ENCODE peak calls at places on chromosomes 3 and 15, in ten cellular contexts. E, F, U, W, C, S, P, J, D and M are unnamed samples.

GRCh38 chr3:176561826-176562225 is 635.5 kb downstream of the TBL1XR1 start:
- DNase-seq in F (no peak), C (no peak), J (no peak), U (no peak), P (no peak), D (no peak), W (no peak), S (no peak), E (no peak), M (no peak)

GRCh38 chr3:111581403-111582113 is 13.6 kb downstream of the ZBED2 start:
- DNase-seq in W (no peak), E (no peak), D (no peak), P (no peak), J (no peak), F (no peak), U (no peak), S (no peak), C (no peak), M (no peak)

GRCh38 chr3:58178528-58179234 is 32.1 kb downstream of the DNASE1L3 start:
- DNase-seq in C (no peak), S (no peak), F (no peak), P (peak), U (no peak), W (no peak), E (no peak), J (no peak), D (no peak), M (no peak)

GRCh38 chr3:83928391-83928790 is 1030.4 kb upstream of the CADM2 start:
- DNase-seq in S (peak), E (no peak), U (no peak), W (no peak), D (no peak), J (peak), F (no peak), P (no peak), C (no peak), M (no peak)

GRCh38 chr15:99050328-99050980 is 42.9 kb upstream of the PGPEP1L start:
- DNase-seq in S (no peak), C (no peak), W (no peak), J (no peak), F (peak), U (no peak), D (no peak), P (no peak), E (no peak), M (no peak)

GRCh38 chr3:24583004-24583403 is 88.4 kb upstream of the THRB start:
- DNase-seq in F (no peak), S (no peak), D (no peak), W (no peak), E (no peak), U (no peak), J (peak), C (no peak), P (no peak), M (no peak)

GRCh38 chr3:124818398-124819150 is 68.6 kb downstream of the ITGB5 start:
- DNase-seq in U (no peak), P (no peak), S (no peak), W (no peak), E (no peak), J (no peak), C (no peak), D (no peak), F (no peak), M (no peak)

GRCh38 chr3:122858373-122858772 is 63.5 kb downstream of the SLC49A4 start:
- DNase-seq in S (peak), D (no peak), E (no peak), W (peak), U (no peak), C (no peak), F (no peak), P (no peak), J (no peak), M (no peak)

GRCh38 chr15:72796515-72797337 is 13.2 kb upstream of the ADPGK start:
- DNase-seq in P (peak), S (peak), C (peak), E (peak), U (peak), D (peak), J (peak), F (no peak), W (peak), M (peak)

GRCh38 chr15:97521894-97522293 is 438.6 kb upstream of the ARRDC4 start:
- DNase-seq in U (peak), D (peak), E (no peak), C (no peak), W (peak), S (no peak), J (no peak), F (no peak), P (no peak), M (no peak)

GRCh38 chr3:53804697-53805462 is 41.3 kb downstream of the CHDH start:
- DNase-seq in J (no peak), F (peak), W (no peak), U (no peak), C (peak), E (no peak), S (peak), P (no peak), D (no peak), M (peak)

GRCh38 chr3:114093596-114093995 is 37.1 kb downstream of the QTRT2 start:
- DNase-seq in E (no peak), C (peak), U (peak), W (peak), S (peak), F (no peak), J (peak), P (peak), D (peak), M (peak)

GRCh38 chr15:60871731-60872130 is 357.4 kb downstream of the RORA start:
- DNase-seq in J (no peak), E (no peak), U (no peak), S (no peak), D (no peak), C (no peak), F (no peak), P (no peak), W (no peak), M (no peak)

GRCh38 chr3:138220788-138221187 is 33.7 kb downstream of the ARMC8 start:
- DNase-seq in U (no peak), D (no peak), S (no peak), W (no peak), C (no peak), J (no peak), E (no peak), F (no peak), P (no peak), M (no peak)

GRCh38 chr15:72865486-72865885 is 81.9 kb upstream of the ADPGK start:
- DNase-seq in E (no peak), F (no peak), D (no peak), C (no peak), J (no peak), U (no peak), P (no peak), W (no peak), S (no peak), M (no peak)

GRCh38 chr3:52289747-52290595 is 2.3 kb downstream of the GLYCTK start:
- DNase-seq in W (no peak), F (no peak), P (peak), D (no peak), U (peak), J (no peak), S (no peak), C (no peak), E (no peak), M (no peak)

GRCh38 chr15:45669422-45669821 is 34.6 kb downstream of the SQOR start:
- DNase-seq in E (no peak), W (no peak), S (no peak), D (no peak), P (no peak), J (no peak), C (no peak), F (no peak), U (no peak), M (no peak)

GRCh38 chr3:152209776-152210175 is 59.0 kb upstream of the MBNL1 start:
- DNase-seq in D (no peak), E (no peak), S (no peak), C (no peak), U (no peak), P (no peak), J (no peak), W (no peak), F (no peak), M (no peak)

GRCh38 chr3:151404316-151404715 is 19.8 kb upstream of the P2RY12 start:
- DNase-seq in W (no peak), F (no peak), E (no peak), S (no peak), J (no peak), U (no peak), D (no peak), C (no peak), P (no peak), M (no peak)

GRCh38 chr15:92580933-92581445 is 74.6 kb downstream of the FAM174B start:
- DNase-seq in F (peak), W (no peak), J (no peak), P (no peak), C (no peak), U (no peak), E (no peak), D (no peak), S (no peak), M (no peak)

GRCh38 chr3:34346656-34347055 is 548.2 kb downstream of the PDCD6IP start:
- DNase-seq in C (no peak), E (no peak), S (no peak), F (no peak), W (no peak), J (no peak), P (no peak), U (no peak), D (no peak), M (no peak)

GRCh38 chr15:40355976-40356585 is 1.9 kb upstream of the DISP2 start:
- DNase-seq in E (no peak), J (no peak), S (no peak), D (no peak), F (no peak), W (no peak), P (no peak), U (no peak), C (no peak), M (no peak)

GRCh38 chr3:13195374-13195773 is 122.1 kb upstream of the IQSEC1 start:
- DNase-seq in J (no peak), D (no peak), P (no peak), W (no peak), S (no peak), U (no peak), C (no peak), F (no peak), E (no peak), M (no peak)

GRCh38 chr15:22780267-22780666 is 6.2 kb upstream of the NIPA1 start:
- DNase-seq in U (no peak), F (no peak), D (no peak), J (no peak), C (no peak), P (no peak), S (no peak), E (no peak), W (no peak), M (no peak)

GRCh38 chr3:8993331-8993730 is 30.1 kb upstream of the RAD18 start:
- DNase-seq in E (no peak), U (no peak), P (no peak), W (no peak), J (no peak), D (no peak), S (no peak), F (no peak), C (no peak), M (no peak)

GRCh38 chr3:155500429-155500828 is 206.9 kb upstream of the STRIT1 start:
- DNase-seq in U (no peak), E (no peak), D (no peak), W (no peak), P (no peak), C (no peak), J (no peak), S (no peak), F (no peak), M (no peak)

GRCh38 chr3:23479615-23480323 is 276.6 kb downstream of the UBE2E2 start:
- DNase-seq in P (no peak), J (no peak), C (no peak), D (no peak), W (no peak), U (no peak), S (no peak), E (no peak), F (no peak), M (no peak)

GRCh38 chr3:197485143-197485542 is 70.6 kb downstream of the BDH1 start:
- DNase-seq in U (no peak), F (no peak), J (no peak), D (no peak), C (no peak), P (no peak), E (no peak), W (no peak), S (no peak), M (no peak)

GRCh38 chr15:45372032-45372995 is 6.0 kb downstream of the GATM start:
- DNase-seq in U (no peak), J (no peak), S (no peak), D (no peak), P (no peak), C (no peak), W (no peak), F (no peak), E (no peak), M (no peak)

GRCh38 chr15:42919794-42920280 is 741 bp downstream of the TTBK2 start:
- DNase-seq in S (no peak), C (no peak), W (peak), D (no peak), F (no peak), J (peak), E (no peak), P (peak), U (peak), M (no peak)

GRCh38 chr3:57112206-57112605 is 51.7 kb downstream of the SPATA12 start:
- DNase-seq in D (no peak), C (peak), W (no peak), E (no peak), S (no peak), F (no peak), U (no peak), P (no peak), J (peak), M (no peak)

GRCh38 chr3:23117856-23118255 is 85.3 kb upstream of the UBE2E2 start:
- DNase-seq in J (no peak), S (no peak), F (no peak), P (no peak), U (no peak), W (no peak), D (no peak), E (no peak), C (no peak), M (no peak)

GRCh38 chr15:68337826-68338225 is 60.3 kb downstream of the FEM1B start:
- DNase-seq in J (no peak), C (no peak), F (no peak), U (no peak), P (no peak), W (no peak), S (no peak), D (no peak), E (no peak), M (peak)

GRCh38 chr3:144235489-144235888 is 263.9 kb downstream of the DIPK2A start:
- DNase-seq in C (no peak), D (no peak), S (no peak), E (no peak), W (no peak), U (no peak), P (no peak), F (no peak), J (no peak), M (no peak)

GRCh38 chr3:36923523-36923943 is 21.3 kb downstream of the TRANK1 start:
- DNase-seq in S (no peak), W (no peak), E (no peak), C (no peak), J (no peak), D (no peak), F (no peak), U (no peak), P (no peak), M (no peak)

GRCh38 chr3:79154861-79155260 is 612.9 kb downstream of the ROBO1 start:
- DNase-seq in C (no peak), D (no peak), E (no peak), S (no peak), F (no peak), J (no peak), U (no peak), P (no peak), W (no peak), M (no peak)

GRCh38 chr3:5278666-5279065 is 91.2 kb downstream of the EDEM1 start:
- DNase-seq in D (no peak), E (no peak), W (no peak), J (no peak), P (no peak), F (no peak), C (no peak), S (no peak), U (no peak), M (no peak)
- TF ChIP-seq POLR2A in D (no peak), E (no peak), W (no peak), J (no peak), P (no peak), F (no peak), C (no peak), S (no peak), U (no peak), M (no peak)

GRCh38 chr3:44669760-44670159 is 21.2 kb downstream of the ZNF35 start:
- DNase-seq in W (no peak), J (no peak), U (no peak), E (no peak), D (no peak), C (no peak), S (no peak), P (no peak), F (no peak), M (no peak)
- H3K27ac ChIP-seq in W (no peak), J (no peak), U (no peak), E (no peak), D (no peak), C (no peak), S (no peak), P (no peak), F (no peak), M (no peak)

DNA sequence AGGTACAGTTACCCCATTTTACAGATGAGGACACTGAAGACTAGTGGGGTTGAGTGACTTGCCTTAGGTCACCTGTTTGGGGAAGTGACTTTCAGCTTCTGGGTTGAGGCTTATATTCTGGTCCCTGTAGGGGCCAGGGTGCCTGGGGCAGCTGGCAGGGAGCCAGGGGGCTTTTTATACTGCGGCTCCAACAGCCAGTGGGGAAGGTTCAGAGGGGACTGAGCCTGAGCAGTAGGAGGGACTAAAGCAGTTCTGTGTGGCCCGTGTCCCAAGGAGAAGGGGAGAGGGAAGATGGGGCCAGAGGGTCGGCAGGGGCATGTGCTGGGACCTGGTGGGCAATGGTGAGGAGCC is 37.7 kb downstream of the SLC6A6 start:
- DNase-seq in E (no peak), J (no peak), S (no peak), D (no peak), W (no peak), P (no peak), C (no peak), U (no peak), F (no peak), M (no peak)
- TF ChIP-seq POLR2A in E (no peak), J (no peak), S (no peak), D (no peak), W (no peak), P (no peak), C (no peak), U (no peak), F (no peak), M (no peak)

DNA sequence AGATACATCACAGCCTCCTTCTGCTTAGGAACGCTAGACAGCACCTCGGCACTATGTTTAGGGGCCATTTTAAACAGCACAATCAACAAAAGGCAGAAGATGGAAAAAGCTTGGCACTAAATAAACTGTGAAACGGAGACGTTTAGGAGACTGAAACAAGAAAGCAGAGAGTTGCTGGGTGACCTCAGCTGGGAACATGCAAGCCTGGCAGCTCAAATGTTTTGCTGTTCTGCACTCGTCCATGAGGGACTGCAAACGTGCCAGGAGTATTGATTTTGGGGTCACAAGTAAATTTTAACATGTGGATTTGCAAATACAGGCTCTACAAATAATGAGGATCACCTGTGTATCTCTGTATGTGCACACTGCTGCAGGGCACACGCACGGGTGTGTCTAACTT is 432.0 kb upstream of the TPM1 start:
- DNase-seq in F (no peak), E (no peak), U (no peak), D (no peak), C (no peak), W (no peak), J (no peak), P (no peak), S (no peak), M (no peak)
- H3K27ac ChIP-seq in F (no peak), E (no peak), U (no peak), D (no peak), C (no peak), W (no peak), J (no peak), P (no peak), S (no peak), M (no peak)

DNA sequence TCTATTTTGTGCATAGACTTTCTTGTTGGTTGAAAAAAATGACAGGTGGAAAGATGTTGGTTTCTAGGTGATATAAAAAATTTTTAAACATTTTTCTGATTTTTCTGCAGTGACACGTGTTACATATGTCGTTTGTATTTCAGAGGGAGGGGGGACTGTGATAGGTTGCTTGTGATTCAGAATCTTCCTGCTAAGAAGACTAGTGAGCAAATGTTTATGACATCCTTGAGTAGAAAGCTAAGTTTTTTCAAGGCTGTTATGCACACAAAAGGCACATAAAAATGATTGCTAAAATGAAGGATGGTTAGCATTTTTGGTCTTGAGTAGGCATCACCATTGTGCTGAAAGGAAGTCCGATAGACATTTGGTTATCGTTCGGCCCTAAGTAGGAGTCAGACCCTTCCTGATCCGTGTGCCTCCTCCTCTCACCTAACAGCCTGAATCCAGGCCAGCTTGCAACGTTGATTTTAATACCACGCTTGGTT is 1.5 kb downstream of the ZNF639 start:
- DNase-seq in J (peak), P (no peak), W (peak), C (no peak), D (no peak), S (no peak), E (no peak), U (no peak), F (no peak), M (no peak)
- TF ChIP-seq POLR2A in J (no peak), P (no peak), W (no peak), C (no peak), D (no peak), S (no peak), E (no peak), U (no peak), F (no peak), M (no peak)

GRCh38 chr15:74391604-74392401 is 24.4 kb upstream of the CYP11A1 start:
- DNase-seq in S (no peak), U (no peak), C (no peak), D (no peak), W (no peak), E (no peak), J (no peak), F (no peak), P (no peak), M (no peak)

GRCh38 chr15:74393423-74393822 is 26.0 kb upstream of the CYP11A1 start:
- DNase-seq in U (no peak), P (no peak), S (no peak), J (no peak), F (no peak), C (no peak), D (no peak), W (no peak), E (no peak), M (no peak)

GRCh38 chr15:74392402-74392876 is 25.0 kb upstream of the CYP11A1 start:
- DNase-seq in U (no peak), F (no peak), E (no peak), W (no peak), J (peak), P (no peak), S (no peak), D (no peak), C (no peak), M (no peak)

GRCh38 chr15:74394090-74394846 is 26.8 kb upstream of the CYP11A1 start:
- DNase-seq in D (no peak), P (no peak), C (no peak), U (no peak), E (no peak), W (no peak), F (no peak), S (no peak), J (no peak), M (no peak)

GRCh38 chr15:74392902-74393301 is 25.5 kb upstream of the CYP11A1 start:
- DNase-seq in F (no peak), D (no peak), E (no peak), C (no peak), P (no peak), S (no peak), J (no peak), W (no peak), U (no peak), M (no peak)
- H3K27ac ChIP-seq in F (no peak), D (no peak), E (no peak), C (no peak), P (no peak), S (no peak), J (no peak), W (no peak), U (no peak), M (no peak)